ENCODE peak calls at places on chromosomes 4 and X, in eight cellular contexts. T is astrocyte of the cerebellum, O is GM12865, I is lower leg skin, K is hepatocyte, J is lower lobe of right lung, F is WTC11, R is bronchial epithelial cell. Q is an unnamed sample.

GRCh38 chrX:117985241-117985640 is 131.4 kb downstream of the KLHL13 start:
- DNase-seq in J (no peak), T (no peak), R (peak; percentile 5), I (no peak), K (no peak), F (peak; percentile 22), O (peak; percentile 12), Q (no peak)

GRCh38 chrX:138519296-138519695 is 192.2 kb downstream of the FGF13 start:
- DNase-seq in J (no peak), T (peak; percentile 9), O (no peak), I (no peak), R (peak; percentile 4), F (no peak), K (peak; percentile 56), Q (no peak)

GRCh38 chr4:112817933-112818921 is 181.3 kb downstream of the LARP7 start:
- DNase-seq in F (peak; percentile 81), K (peak; percentile 88), J (peak; percentile 54), R (peak; percentile 66), T (peak; percentile 34), O (peak; percentile 86), I (peak; percentile 95), Q (peak; percentile 49)

GRCh38 chr4:37392540-37393255 is 148.2 kb downstream of the NWD2 start:
- DNase-seq in K (peak; percentile 16), O (peak; percentile 20), J (peak; percentile 56), F (no peak), I (no peak), T (no peak), R (peak; percentile 17), Q (no peak)

GRCh38 chr4:72743078-72743477 is 174.1 kb upstream of the ADAMTS3 start:
- DNase-seq in F (no peak), K (no peak), O (no peak), J (no peak), T (no peak), R (no peak), I (no peak), Q (no peak)

GRCh38 chr4:152072001-152072485 is 311.2 kb upstream of the GATB start:
- DNase-seq in O (no peak), K (peak; percentile 28), J (no peak), F (no peak), T (no peak), R (no peak), I (no peak), Q (no peak)

GRCh38 chr4:69689530-69690111 is 36.6 kb upstream of the UGT2A1 start:
- DNase-seq in K (peak; percentile 58), F (no peak), R (peak; percentile 43), T (peak; percentile 3), I (no peak), J (no peak), O (peak; percentile 31), Q (no peak)

GRCh38 chrX:98956014-98956413 is 1454.1 kb downstream of the PCDH19 start:
- DNase-seq in O (no peak), R (no peak), K (no peak), F (peak; percentile 19), J (no peak), T (no peak), I (no peak), Q (no peak)

GRCh38 chrX:12138366-12139313 is at the start of gene FRMPD4:
- DNase-seq in K (peak; percentile 25), J (no peak), T (no peak), R (no peak), I (no peak), O (no peak), F (peak; percentile 56), Q (no peak)

GRCh38 chrX:108225456-108225730 is 133.8 kb downstream of the ATG4A start:
- DNase-seq in J (no peak), T (peak; percentile 40), K (no peak), I (no peak), R (peak; percentile 46), O (no peak), F (no peak), Q (no peak)

GRCh38 chr4:180057198-180057821 is 2185.9 kb upstream of the TENM3 start:
- DNase-seq in J (no peak), R (no peak), F (peak; percentile 25), T (no peak), K (no peak), I (no peak), O (peak; percentile 7), Q (no peak)

GRCh38 chr4:180057891-180058643 is 2185.1 kb upstream of the TENM3 start:
- DNase-seq in J (peak; percentile 43), F (peak; percentile 53), O (peak; percentile 57), R (no peak), K (peak; percentile 27), I (peak; percentile 74), T (no peak), Q (no peak)

GRCh38 chr4:180059216-180059881 is 2183.9 kb upstream of the TENM3 start:
- DNase-seq in R (no peak), T (no peak), K (peak; percentile 56), J (no peak), I (no peak), F (peak; percentile 32), O (peak; percentile 22), Q (no peak)

GRCh38 chr4:180058731-180059215 is 2184.4 kb upstream of the TENM3 start:
- DNase-seq in J (peak; percentile 47), K (peak; percentile 72), R (no peak), O (peak; percentile 48), I (no peak), T (no peak), F (peak; percentile 69), Q (no peak)

GRCh38 chr4:180060159-180060889 is 2182.9 kb upstream of the TENM3 start:
- DNase-seq in F (no peak), K (peak; percentile 37), T (no peak), J (no peak), R (peak; percentile 23), O (peak; percentile 5), I (no peak), Q (no peak)
- TF ChIP-seq CTCF in F (no peak), K (peak; percentile 51), T (peak; percentile 44), J (no peak), R (no peak), O (no peak), I (no peak), Q (no peak)

GRCh38 chrX:3485727-3486126 is 139.3 kb upstream of the MXRA5 start:
- DNase-seq in K (no peak), O (no peak), T (no peak), F (peak; percentile 13), R (no peak), I (no peak), J (no peak), Q (no peak)
- TF ChIP-seq CTCF in K (no peak), O (no peak), T (no peak), F (no peak), R (no peak), I (no peak), J (no peak), Q (no peak)

DNA sequence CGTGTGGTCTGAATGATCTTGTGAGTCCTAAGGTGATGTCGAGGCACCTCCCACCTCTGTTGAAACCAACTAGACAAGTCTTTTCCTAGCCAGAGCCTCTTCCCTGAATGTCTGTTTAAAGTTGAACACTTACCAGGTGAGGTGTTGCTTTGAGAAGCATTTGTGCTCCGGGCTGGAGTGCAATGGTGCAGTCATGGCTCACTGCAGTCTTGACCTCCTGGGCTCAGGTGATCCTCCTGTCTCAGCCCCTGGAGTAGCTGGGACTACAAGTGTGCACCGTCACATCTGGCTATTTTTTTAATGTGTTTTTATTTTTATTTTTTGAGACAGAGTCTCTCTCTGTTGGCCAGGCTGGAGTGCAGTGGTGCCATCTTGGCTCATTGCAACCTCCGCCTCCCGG is 18.1 kb downstream of the RNF4 start:
- DNase-seq in F (no peak), I (no peak), T (no peak), K (no peak), O (no peak), R (no peak), J (no peak), Q (no peak)
- TF ChIP-seq CTCF in F (no peak), I (no peak), T (no peak), K (no peak), O (no peak), R (no peak), J (no peak), Q (no peak)

GRCh38 chrX:115226929-115227328 is 7.0 kb downstream of the LRCH2 start:
- DNase-seq in J (no peak), T (no peak), K (peak; percentile 67), O (peak; percentile 48), I (no peak), F (peak; percentile 13), R (peak; percentile 36), Q (no peak)
- TF ChIP-seq CTCF in J (peak; percentile 21), T (peak; percentile 56), K (peak; percentile 76), O (peak; percentile 48), I (no peak), F (no peak), R (peak; percentile 44), Q (no peak)